ENCODE peak calls at places on chromosomes 16 and 17, in five cellular contexts. Q, T, H, P and S are unnamed samples.

GRCh38 chr17:77395609-77396008 is 254.8 kb downstream of the SEC14L1 start:
- DNase-seq in Q (no peak), T (no peak), H (no peak), P (no peak), S (no peak)

GRCh38 chr16:74563828-74564263 is 43.1 kb downstream of the GLG1 start:
- DNase-seq in Q (no peak), T (peak; percentile 41), H (peak; percentile 59), P (no peak), S (peak; percentile 97)

GRCh38 chr16:80040814-80041213 is 440.3 kb upstream of the MAF start:
- DNase-seq in Q (no peak), T (no peak), H (no peak), P (no peak), S (no peak)

GRCh38 chr17:10033449-10033848 is 128.4 kb upstream of the RCVRN start:
- DNase-seq in Q (no peak), T (no peak), H (no peak), P (no peak), S (peak; percentile 76)

GRCh38 chr16:49454426-49455180 is 81.0 kb downstream of the C16orf78 start:
- DNase-seq in Q (no peak), T (no peak), H (no peak), P (no peak), S (no peak)

GRCh38 chr16:61210039-61210438 is 826.2 kb downstream of the CDH8 start:
- DNase-seq in Q (no peak), T (no peak), H (no peak), P (no peak), S (no peak)

GRCh38 chr17:42623732-42624596 is 14.5 kb downstream of the TUBG1 start:
- DNase-seq in Q (no peak), T (peak; percentile 80), H (peak; percentile 56), P (no peak), S (no peak)

GRCh38 chr17:14121952-14122351 is 52.6 kb downstream of the COX10 start:
- DNase-seq in Q (no peak), T (no peak), H (no peak), P (no peak), S (peak; percentile 29)

GRCh38 chr16:55526448-55526847 is 17.6 kb downstream of the LPCAT2 start:
- DNase-seq in Q (no peak), T (no peak), H (no peak), P (no peak), S (no peak)

GRCh38 chr17:80327518-80327917 is 66.9 kb downstream of the RNF213 start:
- DNase-seq in Q (no peak), T (no peak), H (no peak), P (no peak), S (peak; percentile 48)

GRCh38 chr17:31802502-31802901 is 56.5 kb downstream of the COPRS start:
- DNase-seq in Q (no peak), T (peak; percentile 54), H (peak; percentile 31), P (no peak), S (peak; percentile 92)

GRCh38 chr16:88315543-88316105 is 67.1 kb upstream of the ZNF469 start:
- DNase-seq in Q (no peak), T (peak; percentile 75), H (peak; percentile 40), P (no peak), S (peak; percentile 36)

GRCh38 chr17:80224683-80225082 is 4.5 kb downstream of the SLC26A11 start:
- DNase-seq in Q (no peak), T (no peak), H (no peak), P (no peak), S (no peak)

GRCh38 chr16:55116165-55116894 is 185.7 kb downstream of the IRX5 start:
- DNase-seq in Q (no peak), T (no peak), H (no peak), P (no peak), S (no peak)

GRCh38 chr16:78882150-78882549 is 718.4 kb downstream of the MAF start:
- DNase-seq in Q (no peak), T (no peak), H (no peak), P (no peak), S (no peak)

GRCh38 chr16:19883296-19883951 is 1.2 kb downstream of the GPRC5B start:
- DNase-seq in Q (no peak), T (no peak), H (no peak), P (no peak), S (peak; percentile 22)

GRCh38 chr17:21573961-21574610 is 118.2 kb upstream of the KCNJ18 start:
- DNase-seq in Q (no peak), T (no peak), H (no peak), P (no peak), S (no peak)
- H3K4me3 ChIP-seq in Q (no peak overlapping the region), T (no peak overlapping the region), H (no peak overlapping the region), P (no peak overlapping the region), S (no peak overlapping the region)

GRCh38 chr17:29573558-29573870 is 5.0 kb downstream of the TP53I13 start:
- DNase-seq in Q (no peak), T (no peak), H (no peak), P (no peak), S (no peak)

GRCh38 chr17:29571883-29572681 is 3.6 kb downstream of the TP53I13 start:
- DNase-seq in Q (no peak), T (no peak), H (no peak), P (no peak), S (peak; percentile 7)

GRCh38 chr17:29573871-29574731 is 5.6 kb downstream of the TP53I13 start:
- DNase-seq in Q (no peak), T (no peak), H (no peak), P (no peak), S (no peak)

GRCh38 chr17:29571486-29571882 is 3.0 kb downstream of the TP53I13 start:
- DNase-seq in Q (no peak), T (no peak), H (no peak), P (no peak), S (no peak)

GRCh38 chr17:29572691-29573557 is 4.4 kb downstream of the TP53I13 start:
- DNase-seq in Q (no peak), T (no peak), H (no peak), P (no peak), S (no peak)
- TF ChIP-seq MAX in Q (peak; percentile 98), T (peak; percentile 67), H (peak; percentile 73), P (peak; percentile 87), S (no peak)

GRCh38 chr16:30380801-30381208 is 1.6 kb downstream of the SEPTIN1 start:
- DNase-seq in Q (no peak), T (no peak), H (no peak), P (no peak), S (no peak)

GRCh38 chr16:30377812-30378235 is 3.2 kb downstream of the MYL11 start:
- DNase-seq in Q (no peak), T (peak; percentile 94), H (peak; percentile 85), P (peak; percentile 55), S (peak; percentile 97)

GRCh38 chr16:30378236-30379164 is 3.9 kb downstream of the SEPTIN1 start:
- DNase-seq in Q (peak; percentile 92), T (peak; percentile 98), H (peak; percentile 92), P (peak; percentile 81), S (peak; percentile 98)

GRCh38 chr16:30380072-30380471 is 2.3 kb downstream of the SEPTIN1 start:
- DNase-seq in Q (no peak), T (no peak), H (no peak), P (no peak), S (no peak)

DNA sequence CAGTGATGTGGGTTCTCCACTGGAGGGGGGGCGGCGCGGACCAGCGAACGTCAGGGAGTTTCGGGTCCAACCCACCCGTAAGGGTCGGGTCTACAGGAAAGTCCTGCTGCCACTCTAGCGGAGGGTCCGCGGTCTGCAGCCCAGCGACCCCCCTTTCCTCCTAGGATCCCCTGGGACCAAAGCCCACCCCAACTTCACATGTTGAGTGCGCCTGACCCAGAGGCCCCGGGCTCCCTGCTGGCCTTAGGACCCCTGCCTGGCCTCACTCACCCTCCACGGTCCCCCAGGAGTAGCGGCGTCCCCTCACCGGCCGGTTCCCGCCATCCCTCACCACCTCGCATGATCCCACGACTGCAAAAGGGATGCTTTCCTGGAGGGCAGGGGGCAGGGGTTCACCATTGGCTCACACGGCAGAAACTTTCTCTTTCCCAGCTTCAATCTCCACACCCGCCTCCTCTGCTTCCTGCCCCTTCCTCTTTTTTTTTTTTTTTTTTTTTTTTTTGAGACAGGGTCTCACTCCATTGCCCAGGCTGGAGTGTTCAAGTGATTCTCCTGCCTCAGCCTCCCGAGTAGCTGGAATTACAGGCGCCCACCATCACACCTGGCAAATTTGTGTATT is 3.1 kb downstream of the SEPTIN1 start:
- DNase-seq in Q (no peak), T (no peak), H (no peak), P (no peak), S (no peak)
- TF ChIP-seq CTCF in Q (no peak), T (no peak), H (no peak), P (peak; percentile 0), S (no peak)

DNA sequence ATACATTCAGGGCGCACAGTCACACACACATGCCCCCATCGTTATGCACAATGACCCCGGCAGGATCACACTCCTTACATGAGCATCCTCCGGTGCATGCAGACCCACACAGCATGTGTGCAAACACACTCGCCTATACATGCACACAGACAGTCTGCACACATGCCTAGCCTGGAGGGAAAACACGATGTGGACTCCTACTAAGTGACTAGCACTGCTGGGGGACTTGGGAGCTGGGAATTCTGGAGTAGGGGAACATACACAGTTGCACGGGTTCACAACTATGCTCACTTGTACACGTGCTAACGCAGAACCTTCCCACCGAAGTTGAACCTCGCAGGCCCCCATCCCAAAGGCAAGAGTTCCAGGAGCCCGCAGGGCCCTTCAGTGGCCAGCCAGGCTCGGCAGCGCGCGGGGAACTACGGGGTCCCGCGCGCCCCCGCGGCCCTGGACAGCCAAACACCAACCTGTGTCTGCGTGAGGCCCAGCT is 2.0 kb downstream of the DLX3 start:
- DNase-seq in Q (no peak), T (no peak), H (no peak), P (no peak), S (no peak)
- H3K4me3 ChIP-seq in Q (peak overlapping the region; percentile 63), T (no peak overlapping the region), H (no peak overlapping the region), P (no peak overlapping the region), S (no peak overlapping the region)